ENCODE peak calls at places on chromosomes 5 and 9, in six cellular contexts. H is ovary, S is adrenal gland, V is upper lobe of left lung, G is IMR-90, J is H54. P is an unnamed sample.

GRCh38 chr9:134648701-134649525 is 7.3 kb downstream of the COL5A1 start:
- DNase-seq in H (no peak), S (peak), V (no peak), G (peak), J (peak), P (no peak)

GRCh38 chr9:78685471-78685870 is 388.5 kb downstream of the PSAT1 start:
- DNase-seq in H (no peak), S (no peak), V (no peak), G (no peak), J (no peak), P (no peak)

GRCh38 chr9:14373319-14373632 is 59.3 kb upstream of the NFIB start:
- DNase-seq in H (no peak), S (no peak), V (no peak), G (peak), J (no peak), P (no peak)

GRCh38 chr5:53406630-53407316 is 73.7 kb upstream of the FST start:
- DNase-seq in H (no peak), S (no peak), V (no peak), G (peak), J (no peak), P (no peak)

GRCh38 chr9:2127486-2127885 is 112.3 kb downstream of the SMARCA2 start:
- DNase-seq in H (no peak), S (no peak), V (no peak), G (peak), J (no peak), P (no peak)

GRCh38 chr5:149428032-149428431 is 48.9 kb upstream of the IL17B start:
- DNase-seq in H (no peak), S (no peak), V (no peak), G (no peak), J (no peak), P (no peak)

GRCh38 chr5:180154821-180155220 is 54.2 kb downstream of the RASGEF1C start:
- DNase-seq in H (no peak), S (peak), V (no peak), G (no peak), J (no peak), P (no peak)

GRCh38 chr5:19802686-19803085 is 185.3 kb downstream of the CDH18 start:
- DNase-seq in H (no peak), S (no peak), V (no peak), G (no peak), J (no peak), P (no peak)

GRCh38 chr5:81495286-81495685 is 101.4 kb upstream of the ACOT12 start:
- DNase-seq in H (no peak), S (no peak), V (no peak), G (no peak), J (no peak), P (no peak)

GRCh38 chr9:15975101-15975778 is 422.4 kb downstream of the CCDC171 start:
- DNase-seq in H (no peak), S (no peak), V (no peak), G (no peak), J (no peak), P (no peak)

GRCh38 chr5:30600892-30601291 is 592.6 kb upstream of the CDH6 start:
- DNase-seq in H (no peak), S (no peak), V (no peak), G (no peak), J (no peak), P (no peak)

GRCh38 chr5:50886657-50887056 is 220.2 kb downstream of the PARP8 start:
- DNase-seq in H (no peak), S (no peak), V (no peak), G (no peak), J (no peak), P (no peak)

GRCh38 chr5:72325566-72326297 is 5.6 kb downstream of the PTCD2 start:
- DNase-seq in H (no peak), S (no peak), V (no peak), G (peak), J (peak), P (no peak)

GRCh38 chr9:16825364-16825763 is 45.1 kb downstream of the BNC2 start:
- DNase-seq in H (no peak), S (no peak), V (no peak), G (peak), J (no peak), P (no peak)

GRCh38 chr9:79524266-79524665 is 47.5 kb upstream of the TLE4 start:
- DNase-seq in H (no peak), S (no peak), V (no peak), G (peak), J (peak), P (no peak)

GRCh38 chr5:110225949-110226348 is 500.5 kb downstream of the TMEM232 start:
- DNase-seq in H (no peak), S (no peak), V (no peak), G (no peak), J (no peak), P (no peak)

GRCh38 chr9:93391898-93392297 is 59.6 kb upstream of the FAM120A start:
- DNase-seq in H (no peak), S (no peak), V (no peak), G (no peak), J (no peak), P (peak)

GRCh38 chr9:5425006-5425628 is 12.6 kb downstream of the PLGRKT start:
- DNase-seq in H (no peak), S (no peak), V (no peak), G (no peak), J (no peak), P (peak)

GRCh38 chr5:68285857-68286611 is 70.5 kb downstream of the PIK3R1 start:
- DNase-seq in H (no peak), S (no peak), V (no peak), G (peak), J (no peak), P (peak)

GRCh38 chr9:128653941-128654340 is 2.7 kb downstream of the DYNC2I2 start:
- DNase-seq in H (no peak), S (peak), V (no peak), G (no peak), J (no peak), P (no peak)

GRCh38 chr9:134852906-134853654 is 27.5 kb upstream of the FCN2 start:
- DNase-seq in H (peak), S (no peak), V (peak), G (no peak), J (no peak), P (no peak)

GRCh38 chr9:120775859-120776258 is 17.4 kb downstream of the FBXW2 start:
- DNase-seq in H (no peak), S (no peak), V (no peak), G (no peak), J (no peak), P (peak)

GRCh38 chr9:122816163-122816867 is 12.1 kb downstream of the PDCL start:
- DNase-seq in H (no peak), S (peak), V (peak), G (no peak), J (no peak), P (peak)

GRCh38 chr9:4743131-4743875 is 2.3 kb upstream of the AK3 start:
- DNase-seq in H (no peak), S (no peak), V (no peak), G (no peak), J (no peak), P (no peak)

GRCh38 chr5:124136609-124137008 is 609.8 kb downstream of the ZNF608 start:
- DNase-seq in H (no peak), S (no peak), V (no peak), G (no peak), J (no peak), P (no peak)

GRCh38 chr5:95801532-95801931 is 21.0 kb downstream of the GLRX start:
- DNase-seq in H (no peak), S (no peak), V (peak), G (no peak), J (no peak), P (no peak)

GRCh38 chr5:137604348-137605095 is 105.4 kb upstream of the SPOCK1 start:
- DNase-seq in H (no peak), S (no peak), V (no peak), G (no peak), J (no peak), P (no peak)

GRCh38 chr9:5460157-5460556 is 9.8 kb downstream of the CD274 start:
- DNase-seq in H (no peak), S (no peak), V (no peak), G (no peak), J (no peak), P (no peak)

GRCh38 chr9:28332648-28333047 is 759.4 kb upstream of the C9orf72 start:
- DNase-seq in H (no peak), S (no peak), V (no peak), G (no peak), J (no peak), P (no peak)

GRCh38 chr9:94472766-94473165 is 82.1 kb upstream of the PCAT7 start:
- DNase-seq in H (no peak), S (no peak), V (no peak), G (no peak), J (no peak), P (no peak)

GRCh38 chr9:115946530-115946929 is 207.1 kb upstream of the PAPPA start:
- DNase-seq in H (no peak), S (no peak), V (no peak), G (no peak), J (no peak), P (no peak)

GRCh38 chr9:136545966-136546696 is at the start of gene NOTCH1:
- DNase-seq in H (peak), S (peak), V (peak), G (peak), J (peak), P (peak)
- TF ChIP-seq POLR2A in H (peak), S (no peak), V (peak), G (no peak), J (peak), P (no peak)

DNA sequence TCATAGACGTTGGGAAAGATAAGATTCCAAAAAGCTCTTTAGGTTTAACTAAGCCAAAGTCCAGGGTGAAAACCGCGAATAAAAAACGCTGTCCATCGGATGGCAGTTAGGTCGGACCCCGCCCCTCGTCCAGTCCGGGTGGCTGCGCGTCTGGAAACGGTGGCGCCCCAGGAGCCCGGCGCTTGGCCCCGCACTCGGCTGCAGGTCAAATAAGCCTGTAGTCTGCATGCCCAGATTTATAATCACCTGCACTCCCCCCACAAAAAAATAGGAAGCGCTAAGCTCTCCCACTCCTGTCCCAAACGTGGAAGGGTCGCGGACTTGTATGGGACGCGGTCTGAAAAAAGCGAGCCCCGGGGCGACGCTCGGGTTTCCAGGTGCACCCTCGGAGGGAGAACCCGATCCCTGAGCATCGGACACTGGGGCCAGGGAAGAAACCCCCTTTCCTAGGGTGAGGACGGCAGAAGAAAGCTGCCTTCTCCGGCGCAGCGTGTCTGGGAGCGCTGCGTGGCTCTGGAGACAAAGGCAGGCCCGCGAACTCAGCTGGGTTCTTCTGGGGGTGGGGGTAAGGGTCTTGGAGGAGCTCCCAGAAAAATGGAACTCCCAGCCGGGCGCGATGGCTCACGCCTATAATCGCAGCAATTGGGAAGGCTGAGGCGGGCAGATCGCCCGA is 923 bp upstream of the ZBTB5 start:
- DNase-seq in H (peak), S (no peak), V (peak), G (no peak), J (peak), P (peak)
- TF ChIP-seq POLR2A in H (peak), S (peak), V (no peak), G (peak), J (peak), P (no peak)

GRCh38 chr5:142358648-142359047 is 33.8 kb upstream of the SPRY4 start:
- DNase-seq in H (no peak), S (no peak), V (no peak), G (no peak), J (no peak), P (no peak)

GRCh38 chr5:142357469-142358090 is 32.8 kb upstream of the SPRY4 start:
- DNase-seq in H (no peak), S (no peak), V (peak), G (peak), J (no peak), P (no peak)

GRCh38 chr5:142358121-142358520 is 33.3 kb upstream of the SPRY4 start:
- DNase-seq in H (no peak), S (no peak), V (no peak), G (no peak), J (no peak), P (no peak)

GRCh38 chr5:142356318-142356715 is 31.5 kb upstream of the SPRY4 start:
- DNase-seq in H (no peak), S (no peak), V (no peak), G (peak), J (no peak), P (no peak)

DNA sequence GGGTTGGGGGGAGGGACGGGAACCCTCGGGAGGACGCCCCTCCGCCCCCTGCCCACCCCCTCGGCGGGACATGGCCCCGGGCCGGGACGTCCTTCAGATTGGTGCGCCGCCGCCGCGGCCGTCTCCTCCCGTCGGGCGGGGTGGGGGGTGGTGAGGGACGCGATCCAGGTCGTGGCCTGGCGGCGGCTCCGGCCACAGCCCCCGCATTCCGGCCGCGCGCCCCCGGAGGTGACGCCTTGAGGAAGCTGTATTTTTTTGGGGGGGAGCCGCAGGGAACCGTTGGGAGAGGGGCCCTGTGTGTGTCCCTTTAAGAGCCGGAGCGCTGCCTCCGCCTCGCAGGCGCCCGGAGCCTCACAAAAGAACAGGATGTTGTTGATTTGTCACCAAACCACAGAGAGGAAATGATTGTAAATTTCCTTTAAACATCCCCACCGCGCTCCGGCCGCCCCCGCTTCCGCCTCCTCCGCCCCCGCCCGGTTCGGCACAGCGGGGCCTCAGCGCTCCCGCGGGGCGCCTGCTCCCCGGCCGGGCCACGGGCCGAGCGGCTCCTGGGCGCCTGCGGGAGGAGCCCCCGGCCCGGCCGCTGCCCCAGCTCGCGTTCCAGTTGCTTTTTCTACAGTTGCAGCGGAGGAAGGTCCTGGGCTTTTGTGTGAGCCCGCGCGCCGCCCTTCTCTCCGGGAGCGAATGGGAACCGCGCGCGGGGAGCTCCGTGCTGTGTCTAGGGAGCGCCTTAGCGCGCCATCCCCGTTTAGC is 32.1 kb upstream of the SPRY4 start:
- DNase-seq in H (peak), S (peak), V (peak), G (peak), J (peak), P (peak)
- TF ChIP-seq POLR2A in H (peak), S (peak), V (peak), G (peak), J (peak), P (peak)

GRCh38 chr9:124770359-124771020 is 621 bp downstream of the NR6A1 start:
- DNase-seq in H (peak), S (no peak), V (peak), G (no peak), J (peak), P (peak)

GRCh38 chr9:124769451-124770358 is 1.4 kb downstream of the NR6A1 start:
- DNase-seq in H (peak), S (no peak), V (peak), G (no peak), J (peak), P (peak)

GRCh38 chr9:124771867-124772621 is 933 bp upstream of the NR6A1 start:
- DNase-seq in H (peak), S (peak), V (peak), G (peak), J (peak), P (peak)

GRCh38 chr9:124773473-124774130 is 2.5 kb upstream of the NR6A1 start:
- DNase-seq in H (no peak), S (no peak), V (no peak), G (no peak), J (no peak), P (no peak)

GRCh38 chr9:124771021-124771866 is at the start of gene NR6A1:
- DNase-seq in H (peak), S (peak), V (peak), G (peak), J (peak), P (peak)
- TF ChIP-seq POLR2A in H (peak), S (no peak), V (peak), G (no peak), J (peak), P (no peak)

GRCh38 chr5:470961-471749 is 28.2 kb downstream of the EXOC3 start:
- DNase-seq in H (peak), S (no peak), V (no peak), G (no peak), J (no peak), P (no peak)
- TF ChIP-seq POLR2A in H (no peak), S (no peak), V (no peak), G (no peak), J (no peak), P (no peak)

GRCh38 chr5:139393497-139394122 is 1.3 kb downstream of the PROB1 start:
- DNase-seq in H (no peak), S (no peak), V (no peak), G (no peak), J (no peak), P (no peak)

GRCh38 chr5:139392678-139393496 is 2.0 kb downstream of the PROB1 start:
- DNase-seq in H (peak), S (peak), V (peak), G (no peak), J (no peak), P (peak)

GRCh38 chr5:139391570-139392323 is 2.0 kb upstream of the MZB1 start:
- DNase-seq in H (no peak), S (no peak), V (no peak), G (peak), J (peak), P (no peak)

GRCh38 chr5:139390639-139391569 is 1.2 kb upstream of the MZB1 start:
- DNase-seq in H (no peak), S (no peak), V (no peak), G (no peak), J (no peak), P (no peak)

DNA sequence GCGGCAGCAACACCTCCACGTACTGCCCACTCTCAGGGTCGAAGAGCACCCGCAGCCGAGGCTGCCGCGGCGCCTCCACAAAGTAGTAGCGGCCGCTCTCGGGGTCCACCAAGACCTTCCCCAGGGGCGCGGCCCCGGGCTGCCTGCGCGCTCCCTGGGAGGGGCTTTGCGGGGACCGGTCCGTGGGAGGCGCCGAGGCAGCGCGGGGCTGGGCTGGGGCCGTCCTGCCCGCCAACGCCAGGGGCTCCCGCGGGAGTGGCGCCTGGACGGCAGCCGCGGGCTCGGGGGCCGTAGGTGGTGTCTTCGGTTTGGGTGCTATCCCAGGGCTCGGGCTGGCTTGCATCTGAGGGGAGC is 2.6 kb upstream of the MZB1 start:
- DNase-seq in H (no peak), S (no peak), V (no peak), G (no peak), J (no peak), P (no peak)
- TF ChIP-seq POLR2A in H (no peak), S (no peak), V (peak), G (no peak), J (no peak), P (no peak)

GRCh38 chr9:136098844-136099243 is 3.8 kb upstream of the NACC2 start:
- DNase-seq in H (no peak), S (no peak), V (no peak), G (no peak), J (no peak), P (no peak)
- TF ChIP-seq POLR2A in H (no peak), S (no peak), V (no peak), G (no peak), J (no peak), P (no peak)

GRCh38 chr5:132259061-132259851 is 1.8 kb downstream of the PDLIM4 start:
- DNase-seq in H (peak), S (peak), V (peak), G (peak), J (no peak), P (no peak)
- TF ChIP-seq POLR2A in H (peak), S (peak), V (no peak), G (peak), J (peak), P (no peak)

DNA sequence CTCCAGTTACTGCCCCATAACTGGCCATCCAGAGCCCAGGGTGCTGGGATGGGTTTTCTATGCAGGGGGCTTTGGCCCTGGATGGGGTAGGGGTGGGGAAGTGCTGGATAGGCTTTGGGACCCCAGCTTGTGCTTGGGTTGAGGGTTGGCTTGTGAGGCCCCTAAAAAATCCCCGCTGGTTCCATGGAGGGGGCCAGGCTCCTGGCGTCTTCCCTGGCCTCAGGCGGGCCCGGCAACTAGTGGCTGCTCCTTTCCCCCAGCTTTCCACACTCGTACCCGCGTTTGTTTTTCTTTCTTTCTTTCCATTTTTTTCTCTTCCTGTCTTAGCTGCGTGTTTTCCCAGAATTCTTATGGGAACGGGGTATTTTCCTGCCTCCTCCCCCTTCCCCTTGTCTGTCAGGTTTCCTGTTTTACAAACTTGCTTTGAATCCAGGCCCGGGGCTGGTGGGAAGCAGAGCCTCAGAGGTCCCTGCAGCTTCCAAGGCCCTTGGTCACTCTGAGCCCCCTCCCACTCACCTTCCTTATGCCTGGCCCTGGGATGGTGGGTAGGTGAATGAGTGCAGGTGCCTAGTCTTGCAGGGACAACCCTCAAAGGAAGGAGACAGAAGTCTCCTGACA is 40.2 kb downstream of the RGS3 start:
- DNase-seq in H (peak), S (no peak), V (no peak), G (peak), J (no peak), P (no peak)
- TF ChIP-seq POLR2A in H (no peak), S (no peak), V (no peak), G (no peak), J (no peak), P (no peak)

P was measured in erythroblast.